ENCODE peak calls at places on chromosomes 13 and 19, in nine cellular contexts. Y is psoas muscle, L is fibroblast of lung, S is right lobe of liver, F is tibial nerve, D is cardiac fibroblast, V is PC-9, W is GM23338, R is uterus. M is an unnamed sample.

GRCh38 chr13:24233351-24233901 is 72.9 kb downstream of the SPATA13 start:
- DNase-seq in Y (no peak), L (peak; percentile 70), S (no peak), F (no peak), D (peak; percentile 70), V (no peak), W (peak; percentile 56), R (no peak), M (peak; percentile 8)

GRCh38 chr13:75704194-75704941 is 68.2 kb downstream of the LMO7 start:
- DNase-seq in Y (no peak), L (peak; percentile 54), S (no peak), F (no peak), D (peak; percentile 51), V (no peak), W (no peak), R (no peak), M (peak; percentile 21)

GRCh38 chr13:41650706-41651105 is 193.4 kb downstream of the RGCC start:
- DNase-seq in Y (no peak), L (no peak), S (no peak), F (no peak), D (no peak), V (no peak), W (no peak), R (no peak), M (no peak)

GRCh38 chr13:63161219-63161618 is 1745.6 kb upstream of the PCDH20 start:
- DNase-seq in Y (no peak), L (peak; percentile 39), S (no peak), F (no peak), D (no peak), V (no peak), W (no peak), R (no peak), M (no peak)

GRCh38 chr13:69092615-69093322 is 1014.9 kb upstream of the ATXN8OS start:
- DNase-seq in Y (no peak), L (no peak), S (no peak), F (no peak), D (no peak), V (no peak), W (peak; percentile 72), R (no peak), M (no peak)

GRCh38 chr19:33456845-33457220 is 64.8 kb downstream of the PEPD start:
- DNase-seq in Y (no peak), L (no peak), S (peak; percentile 18), F (no peak), D (no peak), V (no peak), W (no peak), R (no peak), M (no peak)

GRCh38 chr19:49071860-49072547 is 495 bp downstream of the KCNA7 start:
- DNase-seq in Y (peak; percentile 65), L (no peak), S (no peak), F (no peak), D (no peak), V (no peak), W (peak; percentile 91), R (no peak), M (peak; percentile 28)

GRCh38 chr19:30733826-30734550 is 361.8 kb downstream of the ZNF536 start:
- DNase-seq in Y (no peak), L (no peak), S (no peak), F (no peak), D (no peak), V (no peak), W (peak; percentile 22), R (peak; percentile 49), M (no peak)

GRCh38 chr19:11551603-11552235 is 7.3 kb downstream of the ELOF1 start:
- DNase-seq in Y (no peak), L (no peak), S (no peak), F (no peak), D (no peak), V (no peak), W (peak; percentile 85), R (peak; percentile 79), M (peak; percentile 37)

GRCh38 chr13:81493144-81493543 is 1152.2 kb upstream of the SPRY2 start:
- DNase-seq in Y (no peak), L (no peak), S (no peak), F (no peak), D (no peak), V (no peak), W (no peak), R (no peak), M (no peak)

GRCh38 chr19:10271543-10272086 is 695 bp downstream of the ICAM1 start:
- DNase-seq in Y (no peak), L (no peak), S (peak; percentile 56), F (no peak), D (peak; percentile 45), V (no peak), W (no peak), R (no peak), M (no peak)

GRCh38 chr19:46487802-46488445 is 7.7 kb downstream of the PNMA8B start:
- DNase-seq in Y (peak; percentile 83), L (peak; percentile 71), S (peak; percentile 72), F (peak; percentile 67), D (peak; percentile 78), V (peak; percentile 38), W (peak; percentile 93), R (peak; percentile 82), M (peak; percentile 58)
- H3K4me3 ChIP-seq in Y (peak overlapping the region; percentile 53), L (peak overlapping the region; percentile 32), S (peak overlapping the region; percentile 10), F (peak overlapping the region; percentile 37), D (peak overlapping the region; percentile 16), V (no peak overlapping the region), W (peak overlapping the region; percentile 63), R (peak overlapping the region; percentile 29), M (no peak overlapping the region)

GRCh38 chr13:40171566-40171965 is 494.9 kb downstream of the FOXO1 start:
- DNase-seq in Y (no peak), L (no peak), S (no peak), F (no peak), D (no peak), V (no peak), W (no peak), R (no peak), M (no peak)

GRCh38 chr13:40170982-40171381 is 495.5 kb downstream of the FOXO1 start:
- DNase-seq in Y (no peak), L (no peak), S (no peak), F (no peak), D (no peak), V (peak; percentile 37), W (no peak), R (no peak), M (no peak)

GRCh38 chr13:40172149-40172591 is 494.3 kb downstream of the FOXO1 start:
- DNase-seq in Y (no peak), L (no peak), S (no peak), F (no peak), D (no peak), V (no peak), W (peak; percentile 79), R (no peak), M (no peak)

GRCh38 chr13:40175639-40176038 is 490.8 kb downstream of the FOXO1 start:
- DNase-seq in Y (no peak), L (peak; percentile 17), S (no peak), F (no peak), D (peak; percentile 54), V (no peak), W (no peak), R (no peak), M (no peak)

DNA sequence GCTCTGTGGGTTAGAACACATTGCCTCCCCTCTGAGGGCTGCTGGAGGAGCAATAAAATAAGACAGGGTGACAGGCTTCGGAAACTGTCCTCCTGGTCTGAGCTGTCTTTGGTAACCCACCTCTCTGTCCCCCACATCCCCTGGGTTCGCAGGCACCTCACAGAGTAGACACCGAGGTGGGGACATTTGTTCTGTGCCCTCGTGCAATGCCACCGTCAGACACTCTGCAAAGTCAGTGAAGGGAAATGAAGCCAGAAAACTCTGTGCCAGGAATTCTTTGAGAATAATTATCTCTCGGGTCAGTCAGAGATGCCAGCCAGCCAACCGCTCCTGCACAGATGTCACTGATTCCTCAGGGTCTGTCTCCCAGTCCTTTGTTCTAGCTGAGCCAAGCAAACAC is 493.6 kb downstream of the FOXO1 start:
- DNase-seq in Y (no peak), L (no peak), S (no peak), F (no peak), D (no peak), V (no peak), W (no peak), R (no peak), M (no peak)
- H3K4me3 ChIP-seq in Y (no peak overlapping the region), L (no peak overlapping the region), S (no peak overlapping the region), F (no peak overlapping the region), D (no peak overlapping the region), V (no peak overlapping the region), W (no peak overlapping the region), R (no peak overlapping the region), M (no peak overlapping the region)

GRCh38 chr13:51245583-51245982 is 23.4 kb downstream of the FAM124A start:
- DNase-seq in Y (no peak), L (no peak), S (no peak), F (no peak), D (no peak), V (no peak), W (no peak), R (no peak), M (no peak)

GRCh38 chr13:51244637-51245405 is 22.6 kb downstream of the FAM124A start:
- DNase-seq in Y (no peak), L (no peak), S (no peak), F (no peak), D (no peak), V (no peak), W (peak; percentile 71), R (no peak), M (no peak)

GRCh38 chr13:51243227-51243626 is 21.0 kb downstream of the FAM124A start:
- DNase-seq in Y (no peak), L (no peak), S (no peak), F (no peak), D (no peak), V (no peak), W (peak; percentile 88), R (no peak), M (no peak)

GRCh38 chr13:51241720-51242119 is 19.5 kb downstream of the FAM124A start:
- DNase-seq in Y (no peak), L (peak; percentile 83), S (no peak), F (no peak), D (peak; percentile 76), V (no peak), W (no peak), R (peak; percentile 77), M (no peak)

GRCh38 chr13:51243832-51244231 is 21.6 kb downstream of the FAM124A start:
- DNase-seq in Y (no peak), L (no peak), S (no peak), F (no peak), D (no peak), V (no peak), W (peak; percentile 97), R (no peak), M (no peak)
- H3K4me3 ChIP-seq in Y (no peak overlapping the region), L (no peak overlapping the region), S (no peak overlapping the region), F (no peak overlapping the region), D (no peak overlapping the region), V (no peak overlapping the region), W (peak overlapping the region; percentile 36), R (no peak overlapping the region), M (no peak overlapping the region)

DNA sequence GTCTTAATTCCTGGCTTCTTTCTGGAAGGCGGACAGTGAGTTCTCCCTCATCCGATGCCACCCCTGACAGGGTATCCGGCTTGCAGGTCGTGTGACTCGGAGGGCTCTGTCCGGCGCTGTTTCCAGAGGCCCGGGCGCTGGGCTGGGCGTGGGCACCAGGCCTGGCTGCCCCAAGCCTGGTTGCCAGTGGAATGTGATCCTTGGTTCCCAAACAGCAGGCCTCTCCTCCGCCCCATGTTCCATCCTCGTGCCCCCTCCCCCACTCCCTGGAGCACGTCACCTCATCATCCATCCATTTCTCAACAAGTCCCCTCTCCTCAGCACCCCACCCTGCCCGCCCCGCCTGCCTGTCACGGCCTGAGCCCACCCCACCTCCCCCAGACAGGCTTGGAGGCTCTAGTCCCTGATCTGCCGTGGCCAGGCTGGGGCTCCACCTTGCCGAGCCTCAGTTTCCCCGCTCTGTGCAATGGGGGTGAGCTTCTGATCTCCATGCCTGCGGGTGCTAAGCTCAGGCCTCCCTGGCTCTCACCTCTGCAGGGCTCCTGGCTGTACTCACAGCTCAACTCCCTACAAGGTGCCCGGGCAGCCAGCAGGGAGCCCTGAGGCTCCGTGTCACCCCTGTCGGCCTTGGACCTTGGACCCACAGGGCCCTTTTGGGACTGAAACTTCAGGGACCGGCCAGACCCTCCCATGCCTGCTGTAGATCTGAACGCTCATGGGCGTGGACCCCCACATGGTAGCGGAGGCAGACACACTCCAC is 2.3 kb downstream of the TBXA2R start:
- DNase-seq in Y (no peak), L (no peak), S (no peak), F (no peak), D (no peak), V (no peak), W (no peak), R (no peak), M (no peak)
- H3K4me3 ChIP-seq in Y (peak overlapping the region; percentile 62), L (no peak overlapping the region), S (peak overlapping the region; percentile 7), F (peak overlapping the region; percentile 60), D (no peak overlapping the region), V (no peak overlapping the region), W (no peak overlapping the region), R (no peak overlapping the region), M (no peak overlapping the region)

M was measured in MG63.